ENCODE peak calls at places on chromosomes 1 and 21, in eight cellular contexts. One of them, this sample, is unnamed.

GRCh38 chr1:56436912-56437403 is 142.4 kb downstream of the PLPP3 start:
- DNase-seq in osteocyte: no peak
- DNase-seq in hepatocyte: no peak
- DNase-seq in prostate gland: no peak
- DNase-seq in foreskin fibroblast: no peak
- DNase-seq in lower lobe of right lung: no peak
- DNase-seq in A673: no peak
- DNase-seq in ascending aorta: no peak
- DNase-seq in this sample: no peak

GRCh38 chr1:112284796-112285195 is 111.2 kb upstream of the CTTNBP2NL start:
- DNase-seq in foreskin fibroblast: no peak
- DNase-seq in hepatocyte: no peak
- DNase-seq in osteocyte: no peak
- DNase-seq in A673: no peak
- DNase-seq in lower lobe of right lung: no peak
- DNase-seq in ascending aorta: no peak
- DNase-seq in prostate gland: no peak
- DNase-seq in this sample: peak; percentile 27

GRCh38 chr1:181148636-181149035 is 60.1 kb downstream of the IER5 start:
- DNase-seq in A673: no peak
- DNase-seq in lower lobe of right lung: no peak
- DNase-seq in prostate gland: no peak
- DNase-seq in osteocyte: no peak
- DNase-seq in hepatocyte: no peak
- DNase-seq in ascending aorta: no peak
- DNase-seq in foreskin fibroblast: no peak
- DNase-seq in this sample: no peak

GRCh38 chr1:243452092-243452491 is 196.3 kb downstream of the SDCCAG8 start:
- DNase-seq in osteocyte: no peak
- DNase-seq in prostate gland: no peak
- DNase-seq in ascending aorta: no peak
- DNase-seq in hepatocyte: no peak
- DNase-seq in A673: no peak
- DNase-seq in foreskin fibroblast: no peak
- DNase-seq in lower lobe of right lung: no peak
- DNase-seq in this sample: no peak

GRCh38 chr1:186828612-186829542 is at the start of gene PLA2G4A:
- DNase-seq in osteocyte: no peak
- DNase-seq in A673: peak; percentile 88
- DNase-seq in hepatocyte: peak; percentile 77
- DNase-seq in ascending aorta: no peak
- DNase-seq in prostate gland: peak; percentile 47
- DNase-seq in foreskin fibroblast: peak; percentile 54
- DNase-seq in lower lobe of right lung: peak; percentile 69
- DNase-seq in this sample: peak; percentile 55

GRCh38 chr1:70324683-70325082 is 29.8 kb downstream of the ANKRD13C start:
- DNase-seq in ascending aorta: no peak
- DNase-seq in osteocyte: no peak
- DNase-seq in lower lobe of right lung: no peak
- DNase-seq in prostate gland: no peak
- DNase-seq in A673: no peak
- DNase-seq in foreskin fibroblast: no peak
- DNase-seq in hepatocyte: no peak
- DNase-seq in this sample: no peak

GRCh38 chr1:78170845-78171244 is 125.1 kb downstream of the GIPC2 start:
- DNase-seq in hepatocyte: no peak
- DNase-seq in prostate gland: no peak
- DNase-seq in osteocyte: no peak
- DNase-seq in lower lobe of right lung: no peak
- DNase-seq in ascending aorta: no peak
- DNase-seq in A673: no peak
- DNase-seq in foreskin fibroblast: no peak
- DNase-seq in this sample: no peak

GRCh38 chr1:214958491-214958890 is 124.0 kb upstream of the KCNK2 start:
- DNase-seq in A673: no peak
- DNase-seq in ascending aorta: no peak
- DNase-seq in lower lobe of right lung: no peak
- DNase-seq in prostate gland: no peak
- DNase-seq in hepatocyte: no peak
- DNase-seq in osteocyte: no peak
- DNase-seq in foreskin fibroblast: no peak
- DNase-seq in this sample: no peak

GRCh38 chr1:203072911-203073310 is 12.9 kb downstream of the MYOG start:
- DNase-seq in osteocyte: no peak
- DNase-seq in foreskin fibroblast: no peak
- DNase-seq in A673: no peak
- DNase-seq in prostate gland: no peak
- DNase-seq in ascending aorta: no peak
- DNase-seq in lower lobe of right lung: no peak
- DNase-seq in hepatocyte: no peak
- DNase-seq in this sample: no peak

GRCh38 chr1:77513839-77514763 is 168.4 kb downstream of the ZZZ3 start:
- DNase-seq in osteocyte: no peak
- DNase-seq in foreskin fibroblast: peak; percentile 89
- DNase-seq in A673: peak; percentile 89
- DNase-seq in lower lobe of right lung: no peak
- DNase-seq in ascending aorta: no peak
- DNase-seq in hepatocyte: no peak
- DNase-seq in prostate gland: no peak
- DNase-seq in this sample: no peak

GRCh38 chr1:2984399-2985061 is 36.7 kb upstream of the ACTRT2 start:
- DNase-seq in osteocyte: no peak
- DNase-seq in ascending aorta: no peak
- DNase-seq in foreskin fibroblast: no peak
- DNase-seq in prostate gland: no peak
- DNase-seq in A673: no peak
- DNase-seq in lower lobe of right lung: no peak
- DNase-seq in hepatocyte: no peak
- DNase-seq in this sample: no peak

GRCh38 chr1:22141948-22142314 is 966 bp downstream of the WNT4 start:
- DNase-seq in hepatocyte: peak; percentile 27
- DNase-seq in osteocyte: no peak
- DNase-seq in ascending aorta: no peak
- DNase-seq in foreskin fibroblast: no peak
- DNase-seq in A673: no peak
- DNase-seq in lower lobe of right lung: no peak
- DNase-seq in prostate gland: no peak
- DNase-seq in this sample: no peak

GRCh38 chr1:39230261-39231190 is 26.0 kb downstream of the MACF1 start:
- DNase-seq in lower lobe of right lung: no peak
- DNase-seq in ascending aorta: no peak
- DNase-seq in hepatocyte: no peak
- DNase-seq in osteocyte: no peak
- DNase-seq in prostate gland: peak; percentile 16
- DNase-seq in A673: no peak
- DNase-seq in foreskin fibroblast: no peak
- DNase-seq in this sample: no peak

GRCh38 chr1:11948822-11949458 is 14.4 kb downstream of the PLOD1 start:
- DNase-seq in osteocyte: no peak
- DNase-seq in prostate gland: no peak
- DNase-seq in A673: peak; percentile 54
- DNase-seq in foreskin fibroblast: no peak
- DNase-seq in ascending aorta: no peak
- DNase-seq in lower lobe of right lung: no peak
- DNase-seq in hepatocyte: no peak
- DNase-seq in this sample: no peak

GRCh38 chr1:185767721-185768120 is 33.5 kb downstream of the HMCN1 start:
- DNase-seq in A673: no peak
- DNase-seq in hepatocyte: no peak
- DNase-seq in lower lobe of right lung: no peak
- DNase-seq in ascending aorta: no peak
- DNase-seq in prostate gland: no peak
- DNase-seq in foreskin fibroblast: no peak
- DNase-seq in osteocyte: no peak
- DNase-seq in this sample: no peak

GRCh38 chr1:8639165-8639564 is 178.3 kb downstream of the RERE start:
- DNase-seq in ascending aorta: no peak
- DNase-seq in osteocyte: no peak
- DNase-seq in lower lobe of right lung: no peak
- DNase-seq in prostate gland: no peak
- DNase-seq in hepatocyte: no peak
- DNase-seq in foreskin fibroblast: no peak
- DNase-seq in A673: no peak
- DNase-seq in this sample: no peak

GRCh38 chr21:30268608-30269197 is 14.0 kb downstream of the KRTAP24-1 start:
- DNase-seq in prostate gland: no peak
- DNase-seq in foreskin fibroblast: no peak
- DNase-seq in osteocyte: no peak
- DNase-seq in hepatocyte: peak; percentile 23
- DNase-seq in A673: peak; percentile 59
- DNase-seq in lower lobe of right lung: no peak
- DNase-seq in ascending aorta: no peak
- DNase-seq in this sample: no peak

GRCh38 chr1:33032126-33032869 is 4.4 kb downstream of the AK2 start:
- DNase-seq in A673: no peak
- DNase-seq in hepatocyte: no peak
- DNase-seq in ascending aorta: no peak
- DNase-seq in prostate gland: no peak
- DNase-seq in osteocyte: no peak
- DNase-seq in foreskin fibroblast: no peak
- DNase-seq in lower lobe of right lung: no peak
- DNase-seq in this sample: no peak

GRCh38 chr1:46096269-46097148 is 35.9 kb downstream of the PIK3R3 start:
- DNase-seq in lower lobe of right lung: no peak
- DNase-seq in prostate gland: no peak
- DNase-seq in hepatocyte: no peak
- DNase-seq in osteocyte: no peak
- DNase-seq in foreskin fibroblast: no peak
- DNase-seq in A673: no peak
- DNase-seq in ascending aorta: no peak
- DNase-seq in this sample: no peak

GRCh38 chr1:25913166-25913565 is 6.9 kb upstream of the STMN1 start:
- DNase-seq in osteocyte: no peak
- DNase-seq in prostate gland: no peak
- DNase-seq in lower lobe of right lung: no peak
- DNase-seq in foreskin fibroblast: no peak
- DNase-seq in hepatocyte: no peak
- DNase-seq in ascending aorta: no peak
- DNase-seq in A673: no peak
- DNase-seq in this sample: no peak

GRCh38 chr1:157490337-157491165 is 61.8 kb downstream of the FCRL5 start:
- DNase-seq in ascending aorta: no peak
- DNase-seq in hepatocyte: peak; percentile 81
- DNase-seq in osteocyte: no peak
- DNase-seq in lower lobe of right lung: peak; percentile 76
- DNase-seq in prostate gland: peak; percentile 55
- DNase-seq in A673: peak; percentile 73
- DNase-seq in foreskin fibroblast: peak; percentile 32
- DNase-seq in this sample: no peak

GRCh38 chr1:204359131-204359473 is 627 bp downstream of the PLEKHA6 start:
- DNase-seq in ascending aorta: no peak
- DNase-seq in prostate gland: no peak
- DNase-seq in osteocyte: no peak
- DNase-seq in A673: no peak
- DNase-seq in foreskin fibroblast: no peak
- DNase-seq in hepatocyte: no peak
- DNase-seq in lower lobe of right lung: no peak
- DNase-seq in this sample: no peak

GRCh38 chr1:204359474-204360255 is at the start of gene PLEKHA6:
- DNase-seq in foreskin fibroblast: peak; percentile 24
- DNase-seq in osteocyte: no peak
- DNase-seq in ascending aorta: no peak
- DNase-seq in hepatocyte: peak; percentile 52
- DNase-seq in lower lobe of right lung: no peak
- DNase-seq in A673: peak; percentile 57
- DNase-seq in prostate gland: no peak
- DNase-seq in this sample: no peak

GRCh38 chr1:204361341-204361771 is 1.6 kb upstream of the PLEKHA6 start:
- DNase-seq in hepatocyte: no peak
- DNase-seq in A673: no peak
- DNase-seq in osteocyte: no peak
- DNase-seq in foreskin fibroblast: no peak
- DNase-seq in prostate gland: no peak
- DNase-seq in lower lobe of right lung: no peak
- DNase-seq in ascending aorta: no peak
- DNase-seq in this sample: no peak

GRCh38 chr1:204361781-204362180 is 2.1 kb upstream of the PLEKHA6 start:
- DNase-seq in prostate gland: no peak
- DNase-seq in lower lobe of right lung: no peak
- DNase-seq in hepatocyte: no peak
- DNase-seq in foreskin fibroblast: no peak
- DNase-seq in A673: no peak
- DNase-seq in ascending aorta: no peak
- DNase-seq in osteocyte: no peak
- DNase-seq in this sample: no peak

DNA sequence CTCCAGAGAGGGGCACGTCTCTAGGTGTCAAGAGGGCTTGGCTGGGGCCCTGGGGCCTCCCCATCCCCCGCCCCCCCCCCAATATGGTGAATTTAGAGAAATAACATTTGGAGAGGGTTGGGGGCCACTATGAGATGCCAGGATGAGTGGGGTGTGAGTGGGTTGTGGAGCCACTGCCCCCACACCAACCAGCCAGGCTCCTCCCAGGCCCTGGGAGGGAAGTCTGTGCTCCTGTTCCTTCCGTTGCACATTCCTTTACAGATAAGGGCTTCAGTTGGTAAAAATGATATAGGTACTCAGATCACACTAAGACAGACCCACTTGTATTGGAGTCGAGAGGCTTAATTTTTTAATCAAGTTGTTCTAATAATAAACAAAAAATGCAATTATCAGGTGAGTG is 585 bp upstream of the PLEKHA6 start:
- DNase-seq in lower lobe of right lung: no peak
- DNase-seq in ascending aorta: no peak
- DNase-seq in foreskin fibroblast: no peak
- DNase-seq in hepatocyte: no peak
- DNase-seq in prostate gland: no peak
- DNase-seq in osteocyte: no peak
- DNase-seq in A673: no peak
- DNase-seq in this sample: no peak
- TF ChIP-seq CTCF in lower lobe of right lung: no peak
- TF ChIP-seq CTCF in ascending aorta: no peak
- TF ChIP-seq CTCF in foreskin fibroblast: no peak
- TF ChIP-seq CTCF in hepatocyte: no peak
- TF ChIP-seq CTCF in prostate gland: no peak
- TF ChIP-seq CTCF in osteocyte: no peak
- TF ChIP-seq CTCF in A673: no peak
- TF ChIP-seq CTCF in this sample: no peak

GRCh38 chr1:44222397-44223334 is 9.4 kb downstream of the DMAP1 start:
- DNase-seq in A673: no peak
- DNase-seq in lower lobe of right lung: no peak
- DNase-seq in ascending aorta: no peak
- DNase-seq in prostate gland: no peak
- DNase-seq in hepatocyte: no peak
- DNase-seq in osteocyte: no peak
- DNase-seq in foreskin fibroblast: no peak
- DNase-seq in this sample: no peak
- TF ChIP-seq CTCF in A673: no peak
- TF ChIP-seq CTCF in lower lobe of right lung: no peak
- TF ChIP-seq CTCF in ascending aorta: no peak
- TF ChIP-seq CTCF in prostate gland: no peak
- TF ChIP-seq CTCF in hepatocyte: no peak
- TF ChIP-seq CTCF in osteocyte: no peak
- TF ChIP-seq CTCF in foreskin fibroblast: no peak
- TF ChIP-seq CTCF in this sample: no peak

GRCh38 chr1:51088474-51088873 is 13.6 kb upstream of the C1orf185 start:
- DNase-seq in hepatocyte: no peak
- DNase-seq in ascending aorta: no peak
- DNase-seq in foreskin fibroblast: no peak
- DNase-seq in prostate gland: no peak
- DNase-seq in osteocyte: no peak
- DNase-seq in lower lobe of right lung: no peak
- DNase-seq in A673: no peak
- DNase-seq in this sample: no peak
- TF ChIP-seq CTCF in hepatocyte: no peak
- TF ChIP-seq CTCF in ascending aorta: no peak
- TF ChIP-seq CTCF in foreskin fibroblast: no peak
- TF ChIP-seq CTCF in prostate gland: peak; percentile 20
- TF ChIP-seq CTCF in osteocyte: peak; percentile 23
- TF ChIP-seq CTCF in lower lobe of right lung: no peak
- TF ChIP-seq CTCF in A673: peak; percentile 33
- TF ChIP-seq CTCF in this sample: peak; percentile 34

GRCh38 chr1:96674909-96675308 is 46.7 kb upstream of the PTBP2 start:
- DNase-seq in prostate gland: no peak
- DNase-seq in lower lobe of right lung: no peak
- DNase-seq in A673: no peak
- DNase-seq in osteocyte: no peak
- DNase-seq in ascending aorta: no peak
- DNase-seq in hepatocyte: no peak
- DNase-seq in foreskin fibroblast: no peak
- DNase-seq in this sample: no peak
- TF ChIP-seq CTCF in prostate gland: no peak
- TF ChIP-seq CTCF in lower lobe of right lung: no peak
- TF ChIP-seq CTCF in A673: peak; percentile 13
- TF ChIP-seq CTCF in osteocyte: no peak
- TF ChIP-seq CTCF in ascending aorta: no peak
- TF ChIP-seq CTCF in hepatocyte: no peak
- TF ChIP-seq CTCF in foreskin fibroblast: no peak
- TF ChIP-seq CTCF in this sample: peak; percentile 4